ENCODE peak calls at places on chromosomes 12 and 14, in six cellular contexts. C, S, R, J, E and L are unnamed samples.
A peak's percentile ranks its signal among the peaks of the same experiment; 100 is the strongest.

GRCh38 chr12:105083551-105084105 is 630 bp downstream of the ALDH1L2 start:
- DNase-seq in J (no peak), C (no peak), S (no peak), R (no peak), E (peak; percentile 50), L (no peak)

GRCh38 chr12:15146585-15146984 is 74.6 kb downstream of the RERG start:
- DNase-seq in R (no peak), E (no peak), C (no peak), J (no peak), S (no peak), L (no peak)

GRCh38 chr12:59040043-59040442 is 119.7 kb upstream of the LRIG3 start:
- DNase-seq in J (no peak), E (no peak), R (no peak), S (no peak), C (no peak), L (no peak)

GRCh38 chr14:50062438-50063039 is 53.8 kb downstream of the VCPKMT start:
- DNase-seq in S (no peak), C (peak; percentile 71), J (peak; percentile 82), E (no peak), R (peak; percentile 88), L (no peak)

GRCh38 chr14:57737598-57737997 is 128.3 kb downstream of the SLC35F4 start:
- DNase-seq in C (no peak), J (no peak), S (no peak), R (no peak), E (no peak), L (no peak)

GRCh38 chr14:105866841-105867321 is 340.5 kb downstream of the TMEM121 start:
- DNase-seq in R (no peak), E (no peak), C (no peak), J (no peak), S (no peak), L (no peak)

GRCh38 chr14:30559638-30560071 is 697 bp downstream of the G2E3 start:
- DNase-seq in C (no peak), E (no peak), J (no peak), S (peak; percentile 7), R (peak; percentile 64), L (no peak)

GRCh38 chr14:22613091-22613695 is 15.1 kb downstream of the ABHD4 start:
- DNase-seq in E (no peak), S (no peak), C (no peak), R (no peak), J (no peak), L (no peak)

GRCh38 chr14:104158827-104159798 is 20.7 kb downstream of the KIF26A start:
- DNase-seq in C (no peak), S (no peak), E (no peak), J (peak; percentile 83), R (no peak), L (no peak)

GRCh38 chr12:10613334-10614055 is at the start of gene MAGOHB:
- DNase-seq in J (peak; percentile 77), C (peak; percentile 90), S (peak; percentile 59), E (peak; percentile 100), R (peak; percentile 92), L (peak; percentile 50)
- TF ChIP-seq POLR2A in J (peak; percentile 84), C (peak; percentile 94), S (peak; percentile 82), E (peak; percentile 91), R (peak; percentile 94), L (peak; percentile 85)

DNA sequence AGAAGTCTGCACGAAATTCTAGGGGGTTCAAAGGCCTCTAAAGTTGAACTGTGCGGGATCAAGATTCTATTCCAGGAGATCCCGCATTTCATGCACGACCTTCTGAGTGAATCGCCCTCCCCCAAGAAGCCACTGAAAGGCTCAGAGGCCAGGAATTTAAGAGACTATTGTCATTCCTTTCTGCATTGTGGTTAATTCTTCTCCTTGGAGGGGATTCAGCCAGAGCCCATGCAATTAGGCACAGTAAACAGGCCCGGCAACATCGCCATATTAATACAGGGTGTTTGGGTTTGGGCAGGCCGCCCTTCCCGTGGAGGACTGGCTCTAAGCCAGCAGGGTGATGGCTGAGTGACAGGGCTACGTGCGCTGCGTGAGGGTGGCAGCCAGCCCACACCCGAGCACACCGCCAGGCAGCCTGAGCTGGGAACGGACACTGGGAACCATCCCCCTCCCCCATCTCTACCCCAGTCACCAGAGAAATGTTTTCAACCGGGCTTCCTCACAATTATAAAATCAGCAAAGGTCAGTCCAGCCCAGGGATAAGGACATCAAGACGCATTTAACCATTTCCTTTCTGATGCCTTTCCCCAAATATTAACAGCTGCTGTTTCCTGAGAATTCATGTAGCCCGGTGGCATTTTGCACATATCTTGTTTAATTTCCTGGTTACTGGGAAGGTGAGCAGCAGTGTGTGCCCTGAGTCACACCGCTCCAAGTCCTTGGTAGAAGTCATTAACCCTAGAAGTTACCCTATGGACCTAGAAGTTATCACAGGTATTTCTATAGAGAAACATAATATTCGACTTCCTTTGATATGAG is 12.5 kb downstream of the EGLN3 start:
- DNase-seq in S (no peak), E (peak; percentile 58), R (peak; percentile 49), J (peak; percentile 58), C (peak; percentile 36), L (no peak)
- TF ChIP-seq POLR2AphosphoS5 in S (no peak), E (peak; percentile 55), R (peak; percentile 36), J (no peak), C (no peak), L (no peak)

GRCh38 chr12:85804663-85805062 is 31.5 kb downstream of the RASSF9 start:
- DNase-seq in R (no peak), C (no peak), E (no peak), J (no peak), S (no peak), L (no peak)

GRCh38 chr12:85803923-85804322 is 32.3 kb downstream of the RASSF9 start:
- DNase-seq in J (no peak), E (no peak), C (no peak), S (no peak), R (no peak), L (no peak)

GRCh38 chr12:85805654-85806053 is 30.6 kb downstream of the RASSF9 start:
- DNase-seq in C (no peak), S (no peak), J (no peak), R (no peak), E (no peak), L (no peak)

GRCh38 chr12:85807681-85808228 is 28.5 kb downstream of the RASSF9 start:
- DNase-seq in E (no peak), C (no peak), R (no peak), J (no peak), S (no peak), L (no peak)

GRCh38 chr12:85803231-85803630 is 33.0 kb downstream of the RASSF9 start:
- DNase-seq in R (no peak), C (no peak), J (no peak), S (no peak), E (no peak), L (no peak)
- TF ChIP-seq TAF1 in R (no peak), C (no peak), J (no peak), S (no peak), E (no peak), L (no peak)

GRCh38 chr12:120496353-120497340 is 734 bp downstream of the DYNLL1 start:
- DNase-seq in J (peak; percentile 90), R (no peak), E (peak; percentile 55), C (no peak), S (peak; percentile 41), L (peak; percentile 50)
- TF ChIP-seq POLR2A in J (no peak), R (no peak), E (no peak), C (no peak), S (no peak), L (no peak)

DNA sequence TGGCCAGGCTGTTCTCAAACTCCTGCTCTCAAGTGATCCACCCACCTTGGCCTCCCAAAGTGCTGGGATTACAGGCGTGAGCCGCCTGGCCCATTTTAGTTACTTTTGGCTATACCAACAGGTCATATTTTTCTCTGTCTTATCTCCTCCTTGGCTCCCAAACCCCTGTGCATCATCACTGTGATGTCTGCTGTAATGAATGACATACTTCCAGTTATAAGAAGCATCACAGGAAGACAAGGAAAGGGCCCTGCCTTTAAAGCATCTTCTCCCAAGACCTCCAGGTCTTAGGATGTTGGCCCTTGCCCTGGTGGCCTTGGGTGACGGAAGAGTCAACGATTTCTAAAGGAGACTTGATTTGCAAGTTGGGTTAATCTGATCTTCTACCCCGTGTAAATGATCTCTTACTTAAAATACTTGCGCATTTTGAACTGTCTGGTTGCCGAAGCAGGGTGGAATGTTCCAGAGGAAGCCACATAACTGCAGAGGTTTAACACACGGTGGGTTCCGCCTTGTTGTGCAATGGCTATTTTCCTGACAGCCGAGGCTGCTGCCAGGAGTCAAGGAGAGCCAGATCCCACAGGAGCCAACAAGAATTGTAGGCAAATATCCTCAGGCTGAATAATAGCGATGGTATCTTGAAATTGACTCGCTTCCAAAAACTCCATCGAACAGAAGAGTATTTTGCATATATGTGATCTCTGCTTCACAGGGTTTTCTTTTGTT is 55.7 kb upstream of the PLXNC1 start:
- DNase-seq in C (no peak), S (no peak), R (no peak), E (no peak), J (no peak), L (no peak)
- TF ChIP-seq POLR2AphosphoS5 in C (no peak), S (no peak), R (no peak), E (no peak), J (no peak), L (no peak)